ENCODE peak calls at places on chromosomes 5 and 9, in seven cellular contexts. One of them, this sample, is unnamed.

GRCh38 chr5:50711280-50711679 is 44.8 kb downstream of the PARP8 start:
- DNase-seq in OCI-LY7: peak
- DNase-seq in neuronal stem cell: no peak
- DNase-seq in H9: no peak
- DNase-seq in fibroblast of lung: peak
- DNase-seq in HepG2: no peak
- DNase-seq in K562: no peak
- DNase-seq in this sample: no peak

GRCh38 chr5:77893225-77893860 is 117.2 kb upstream of the TBCA start:
- DNase-seq in OCI-LY7: no peak
- DNase-seq in neuronal stem cell: no peak
- DNase-seq in H9: no peak
- DNase-seq in fibroblast of lung: peak
- DNase-seq in HepG2: peak
- DNase-seq in K562: peak
- DNase-seq in this sample: peak

GRCh38 chr5:134642931-134643530 is 5.6 kb upstream of the SEC24A start:
- DNase-seq in OCI-LY7: peak
- DNase-seq in neuronal stem cell: no peak
- DNase-seq in H9: no peak
- DNase-seq in fibroblast of lung: no peak
- DNase-seq in HepG2: no peak
- DNase-seq in K562: no peak
- DNase-seq in this sample: no peak

GRCh38 chr5:16992006-16992405 is 55.9 kb upstream of the MYO10 start:
- DNase-seq in OCI-LY7: no peak
- DNase-seq in neuronal stem cell: no peak
- DNase-seq in H9: no peak
- DNase-seq in fibroblast of lung: peak
- DNase-seq in HepG2: no peak
- DNase-seq in K562: no peak
- DNase-seq in this sample: no peak

GRCh38 chr9:70746760-70747159 is 332.3 kb upstream of the KLF9 start:
- DNase-seq in OCI-LY7: no peak
- DNase-seq in neuronal stem cell: no peak
- DNase-seq in H9: no peak
- DNase-seq in fibroblast of lung: no peak
- DNase-seq in HepG2: no peak
- DNase-seq in K562: no peak
- DNase-seq in this sample: no peak

GRCh38 chr5:172716796-172717313 is 54.1 kb downstream of the DUSP1 start:
- DNase-seq in OCI-LY7: peak
- DNase-seq in neuronal stem cell: peak
- DNase-seq in H9: peak
- DNase-seq in fibroblast of lung: peak
- DNase-seq in HepG2: peak
- DNase-seq in K562: peak
- DNase-seq in this sample: peak

GRCh38 chr9:123235448-123235847 is 32.9 kb downstream of the STRBP start:
- DNase-seq in OCI-LY7: peak
- DNase-seq in neuronal stem cell: no peak
- DNase-seq in H9: no peak
- DNase-seq in fibroblast of lung: no peak
- DNase-seq in HepG2: peak
- DNase-seq in K562: no peak
- DNase-seq in this sample: no peak

GRCh38 chr5:61569353-61569752 is 237.3 kb downstream of the ZSWIM6 start:
- DNase-seq in OCI-LY7: no peak
- DNase-seq in neuronal stem cell: no peak
- DNase-seq in H9: no peak
- DNase-seq in fibroblast of lung: no peak
- DNase-seq in HepG2: no peak
- DNase-seq in K562: no peak
- DNase-seq in this sample: no peak

GRCh38 chr5:158364367-158364766 is 505.4 kb upstream of the CLINT1 start:
- DNase-seq in OCI-LY7: no peak
- DNase-seq in neuronal stem cell: no peak
- DNase-seq in H9: peak
- DNase-seq in fibroblast of lung: no peak
- DNase-seq in HepG2: no peak
- DNase-seq in K562: no peak
- DNase-seq in this sample: peak

GRCh38 chr5:76145945-76146344 is 62.8 kb downstream of the SV2C start:
- DNase-seq in OCI-LY7: peak
- DNase-seq in neuronal stem cell: no peak
- DNase-seq in H9: peak
- DNase-seq in fibroblast of lung: no peak
- DNase-seq in HepG2: peak
- DNase-seq in K562: peak
- DNase-seq in this sample: no peak

DNA sequence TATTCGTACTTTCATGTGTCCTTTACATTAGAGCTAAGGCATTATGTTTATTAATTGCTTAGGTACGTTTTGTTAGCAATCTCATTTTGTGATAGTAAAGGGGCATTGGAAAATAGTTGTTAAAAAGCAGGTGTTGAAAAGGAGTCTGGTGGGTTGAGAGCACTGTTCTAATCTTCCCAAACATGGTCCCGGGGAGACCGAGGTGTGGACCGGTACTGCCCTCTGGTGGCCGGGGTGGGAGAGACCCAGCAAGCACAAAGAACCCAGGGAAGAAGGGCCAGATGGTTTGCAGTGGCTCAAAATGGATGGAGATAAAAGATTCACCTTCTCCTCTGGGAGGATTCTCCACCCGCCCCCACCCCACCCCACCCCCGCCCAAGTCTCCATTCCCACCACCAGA is 26.1 kb downstream of the IDNK start:
- DNase-seq in OCI-LY7: peak
- DNase-seq in neuronal stem cell: peak
- DNase-seq in H9: peak
- DNase-seq in fibroblast of lung: peak
- DNase-seq in HepG2: peak
- DNase-seq in K562: peak
- DNase-seq in this sample: peak
- H3K4me2 ChIP-seq in OCI-LY7: no peak
- H3K4me2 ChIP-seq in neuronal stem cell: no peak
- H3K4me2 ChIP-seq in H9: no peak
- H3K4me2 ChIP-seq in fibroblast of lung: no peak
- H3K4me2 ChIP-seq in HepG2: no peak
- H3K4me2 ChIP-seq in K562: no peak
- H3K4me2 ChIP-seq in this sample: no peak

DNA sequence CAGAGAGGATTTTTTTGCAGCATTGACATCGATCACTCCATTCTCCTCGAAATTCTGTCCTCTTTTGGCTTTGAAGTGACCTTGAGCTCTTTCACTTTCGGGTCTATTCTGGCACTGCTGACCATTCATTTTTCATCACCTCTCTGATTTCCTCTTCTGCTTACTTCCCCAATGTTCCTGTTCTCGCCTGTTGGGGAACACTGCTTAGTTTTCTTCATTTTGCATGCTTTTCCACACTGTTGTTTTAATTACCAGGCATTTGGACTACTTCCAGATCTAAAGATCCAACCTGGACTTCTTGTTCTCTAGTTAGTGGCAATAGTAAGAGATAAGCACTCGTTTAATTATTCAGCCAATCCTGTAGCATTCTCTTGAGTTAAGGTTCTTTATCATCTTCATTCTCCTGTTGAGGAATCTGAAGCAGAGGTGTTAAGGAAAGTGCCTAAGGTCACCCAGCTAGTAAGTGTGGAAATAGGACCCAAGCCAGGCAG is 53.4 kb downstream of the MAN2A1 start:
- DNase-seq in OCI-LY7: no peak
- DNase-seq in neuronal stem cell: no peak
- DNase-seq in H9: no peak
- DNase-seq in fibroblast of lung: no peak
- DNase-seq in HepG2: no peak
- DNase-seq in K562: peak
- DNase-seq in this sample: peak
- H3K4me2 ChIP-seq in OCI-LY7: no peak
- H3K4me2 ChIP-seq in neuronal stem cell: no peak
- H3K4me2 ChIP-seq in H9: no peak
- H3K4me2 ChIP-seq in fibroblast of lung: peak
- H3K4me2 ChIP-seq in HepG2: no peak
- H3K4me2 ChIP-seq in K562: peak
- H3K4me2 ChIP-seq in this sample: no peak

GRCh38 chr9:77456829-77457437 is 191.2 kb downstream of the GNA14 start:
- DNase-seq in OCI-LY7: peak
- DNase-seq in neuronal stem cell: peak
- DNase-seq in H9: peak
- DNase-seq in fibroblast of lung: peak
- DNase-seq in HepG2: peak
- DNase-seq in K562: peak
- DNase-seq in this sample: peak

GRCh38 chr9:77454668-77455067 is 193.5 kb downstream of the GNA14 start:
- DNase-seq in OCI-LY7: no peak
- DNase-seq in neuronal stem cell: no peak
- DNase-seq in H9: no peak
- DNase-seq in fibroblast of lung: peak
- DNase-seq in HepG2: no peak
- DNase-seq in K562: no peak
- DNase-seq in this sample: no peak

GRCh38 chr9:77451507-77451906 is 196.6 kb downstream of the GNA14 start:
- DNase-seq in OCI-LY7: no peak
- DNase-seq in neuronal stem cell: no peak
- DNase-seq in H9: no peak
- DNase-seq in fibroblast of lung: no peak
- DNase-seq in HepG2: no peak
- DNase-seq in K562: no peak
- DNase-seq in this sample: no peak

GRCh38 chr9:77455312-77455927 is 192.7 kb downstream of the GNA14 start:
- DNase-seq in OCI-LY7: peak
- DNase-seq in neuronal stem cell: no peak
- DNase-seq in H9: no peak
- DNase-seq in fibroblast of lung: no peak
- DNase-seq in HepG2: peak
- DNase-seq in K562: peak
- DNase-seq in this sample: peak

DNA sequence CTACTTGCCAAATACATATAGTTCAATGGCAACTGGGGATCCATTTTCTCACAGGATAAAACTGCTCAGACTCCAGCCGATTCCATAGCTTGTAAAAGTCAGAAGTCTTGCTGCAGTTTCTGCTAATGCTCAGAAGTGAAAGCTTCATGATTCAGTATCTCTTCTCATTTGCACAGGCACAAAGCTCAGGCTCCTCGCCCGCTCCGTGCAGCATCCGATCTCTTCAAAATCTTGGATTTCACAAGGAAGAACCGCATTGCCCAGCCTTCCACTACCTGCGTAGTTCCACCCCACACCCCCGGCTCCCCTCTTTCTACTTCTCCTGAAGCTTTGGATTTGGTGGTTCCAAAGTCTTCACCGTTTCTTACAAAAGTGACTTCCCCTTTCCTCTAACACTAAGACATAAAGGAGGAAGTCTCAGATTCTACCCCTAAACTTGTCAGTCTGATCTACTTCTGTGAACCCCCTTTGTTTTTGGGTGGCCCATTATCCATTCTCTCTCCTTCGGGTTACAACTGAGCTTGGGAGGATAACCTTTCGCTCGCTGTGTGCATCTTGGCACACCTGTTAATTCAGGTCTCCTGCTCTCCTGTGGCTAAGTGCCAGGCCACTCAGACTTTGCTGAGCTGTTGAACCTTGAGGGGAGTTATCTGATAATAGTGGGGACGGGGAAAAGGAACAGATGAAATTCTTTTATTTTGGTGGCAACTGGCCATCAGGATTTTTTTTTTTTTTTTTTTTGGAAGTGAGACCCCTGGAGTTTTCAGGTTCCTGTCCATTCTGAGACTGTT is 194.1 kb downstream of the GNA14 start:
- DNase-seq in OCI-LY7: no peak
- DNase-seq in neuronal stem cell: no peak
- DNase-seq in H9: no peak
- DNase-seq in fibroblast of lung: no peak
- DNase-seq in HepG2: no peak
- DNase-seq in K562: no peak
- DNase-seq in this sample: no peak
- H3K4me2 ChIP-seq in OCI-LY7: no peak
- H3K4me2 ChIP-seq in neuronal stem cell: no peak
- H3K4me2 ChIP-seq in H9: no peak
- H3K4me2 ChIP-seq in fibroblast of lung: no peak
- H3K4me2 ChIP-seq in HepG2: no peak
- H3K4me2 ChIP-seq in K562: peak
- H3K4me2 ChIP-seq in this sample: no peak

DNA sequence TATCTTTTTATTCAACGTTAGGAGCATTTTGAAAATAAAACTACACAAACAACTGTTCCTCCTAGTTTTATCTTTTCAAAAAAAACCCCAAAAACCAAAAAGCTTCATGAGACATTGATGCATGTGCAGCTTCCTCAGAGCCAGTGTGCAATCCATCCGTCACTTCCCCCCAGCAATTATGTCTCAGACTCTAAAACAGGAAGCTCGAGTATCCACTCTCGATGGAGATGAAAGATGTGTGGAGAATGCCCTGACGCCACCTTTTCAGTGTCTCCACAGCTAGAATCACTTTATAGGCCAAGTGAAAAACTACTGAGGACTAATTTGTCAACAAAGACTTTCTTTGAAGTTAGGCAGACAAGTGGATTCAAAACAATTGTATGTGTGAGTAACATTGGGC is 408.9 kb upstream of the SMARCA2 start:
- DNase-seq in OCI-LY7: no peak
- DNase-seq in neuronal stem cell: no peak
- DNase-seq in H9: no peak
- DNase-seq in fibroblast of lung: no peak
- DNase-seq in HepG2: no peak
- DNase-seq in K562: no peak
- DNase-seq in this sample: no peak
- H3K4me2 ChIP-seq in OCI-LY7: no peak
- H3K4me2 ChIP-seq in neuronal stem cell: no peak
- H3K4me2 ChIP-seq in H9: no peak
- H3K4me2 ChIP-seq in fibroblast of lung: no peak
- H3K4me2 ChIP-seq in HepG2: no peak
- H3K4me2 ChIP-seq in K562: no peak
- H3K4me2 ChIP-seq in this sample: no peak

GRCh38 chr9:121196389-121196788 is 5.3 kb downstream of the RAB14 start:
- DNase-seq in OCI-LY7: no peak
- DNase-seq in neuronal stem cell: no peak
- DNase-seq in H9: no peak
- DNase-seq in fibroblast of lung: no peak
- DNase-seq in HepG2: no peak
- DNase-seq in K562: no peak
- DNase-seq in this sample: no peak

GRCh38 chr9:121198512-121199042 is 3.1 kb downstream of the RAB14 start:
- DNase-seq in OCI-LY7: no peak
- DNase-seq in neuronal stem cell: no peak
- DNase-seq in H9: no peak
- DNase-seq in fibroblast of lung: no peak
- DNase-seq in HepG2: no peak
- DNase-seq in K562: no peak
- DNase-seq in this sample: no peak

GRCh38 chr9:121199921-121200320 is 1.7 kb downstream of the RAB14 start:
- DNase-seq in OCI-LY7: no peak
- DNase-seq in neuronal stem cell: no peak
- DNase-seq in H9: no peak
- DNase-seq in fibroblast of lung: no peak
- DNase-seq in HepG2: no peak
- DNase-seq in K562: no peak
- DNase-seq in this sample: no peak

GRCh38 chr9:121194730-121195129 is 6.9 kb downstream of the RAB14 start:
- DNase-seq in OCI-LY7: no peak
- DNase-seq in neuronal stem cell: no peak
- DNase-seq in H9: no peak
- DNase-seq in fibroblast of lung: no peak
- DNase-seq in HepG2: no peak
- DNase-seq in K562: no peak
- DNase-seq in this sample: no peak

GRCh38 chr9:121197135-121197534 is 4.5 kb downstream of the RAB14 start:
- DNase-seq in OCI-LY7: no peak
- DNase-seq in neuronal stem cell: no peak
- DNase-seq in H9: no peak
- DNase-seq in fibroblast of lung: no peak
- DNase-seq in HepG2: no peak
- DNase-seq in K562: peak
- DNase-seq in this sample: no peak
- H3K4me2 ChIP-seq in OCI-LY7: peak
- H3K4me2 ChIP-seq in neuronal stem cell: no peak
- H3K4me2 ChIP-seq in H9: no peak
- H3K4me2 ChIP-seq in fibroblast of lung: peak
- H3K4me2 ChIP-seq in HepG2: peak
- H3K4me2 ChIP-seq in K562: peak
- H3K4me2 ChIP-seq in this sample: no peak

This sample was measured in trophoblast cell.